ENCODE peak calls at places on chromosomes 6 and 20, in seven cellular contexts. F is mesenchymal stem cell, Z is IMR-90, R is H1, L is H9, D is trophoblast cell, X is mesendoderm. J is an unnamed sample.

GRCh38 chr6:44538131-44538835 is 150.8 kb downstream of the CDC5L start:
- DNase-seq in Z (no peak), D (no peak), X (no peak), L (peak), R (peak), F (no peak), J (no peak)

GRCh38 chr6:139473239-139473701 is 98.8 kb upstream of the CITED2 start:
- DNase-seq in D (peak), Z (no peak), L (peak), F (peak), X (peak), R (no peak), J (no peak)

GRCh38 chr6:155100087-155100486 is 105.0 kb downstream of the TIAM2 start:
- DNase-seq in L (no peak), Z (peak), D (no peak), F (no peak), X (no peak), R (no peak), J (no peak)

GRCh38 chr20:14360386-14360785 is 23.0 kb upstream of the FLRT3 start:
- DNase-seq in Z (peak), F (no peak), L (no peak), R (no peak), X (no peak), D (no peak), J (no peak)

GRCh38 chr20:34607066-34607465 is 48.5 kb downstream of the MAP1LC3A start:
- DNase-seq in L (no peak), X (no peak), F (no peak), D (no peak), R (no peak), Z (no peak), J (no peak)

GRCh38 chr6:134826889-134827737 is 122.8 kb downstream of the ALDH8A1 start:
- DNase-seq in L (no peak), R (no peak), F (no peak), Z (peak), D (no peak), X (no peak), J (no peak)

GRCh38 chr6:53898026-53898795 is 103.4 kb downstream of the LRRC1 start:
- DNase-seq in X (no peak), D (no peak), L (no peak), R (no peak), Z (peak), F (peak), J (no peak)

GRCh38 chr6:133895573-133896343 is 6.8 kb downstream of the TCF21 start:
- DNase-seq in L (peak), Z (no peak), D (no peak), X (peak), F (peak), R (peak), J (peak)

GRCh38 chr20:56453347-56453746 is 15.1 kb upstream of the RTF2 start:
- DNase-seq in D (no peak), F (no peak), R (no peak), L (no peak), X (no peak), Z (no peak), J (no peak)

GRCh38 chr6:24867104-24867703 is 68.5 kb upstream of the ARMH2 start:
- DNase-seq in F (no peak), X (no peak), R (no peak), Z (no peak), D (no peak), L (no peak), J (no peak)

GRCh38 chr6:129683606-129684322 is 26.2 kb downstream of the ARHGAP18 start:
- DNase-seq in Z (peak), X (peak), F (peak), D (peak), R (no peak), L (no peak), J (no peak)

GRCh38 chr6:44415424-44415823 is 27.9 kb downstream of the CDC5L start:
- DNase-seq in L (no peak), R (no peak), F (no peak), D (no peak), Z (no peak), X (no peak), J (no peak)

GRCh38 chr6:109299695-109300564 is 82.3 kb downstream of the CD164 start:
- DNase-seq in L (no peak), D (no peak), X (no peak), Z (no peak), F (no peak), R (no peak), J (no peak)

GRCh38 chr6:82385102-82385501 is 21.5 kb downstream of the TPBG start:
- DNase-seq in D (no peak), Z (no peak), F (no peak), L (no peak), R (no peak), X (peak), J (no peak)

GRCh38 chr20:925516-925915 is 9.4 kb upstream of the ANGPT4 start:
- DNase-seq in L (no peak), D (no peak), Z (no peak), F (no peak), R (no peak), X (no peak), J (no peak)

GRCh38 chr20:50077818-50078601 is 34.9 kb downstream of the UBE2V1 start:
- DNase-seq in X (no peak), D (no peak), Z (no peak), F (no peak), L (no peak), R (no peak), J (no peak)

GRCh38 chr6:142642651-142643050 is 302.3 kb downstream of the HIVEP2 start:
- DNase-seq in D (no peak), F (no peak), L (no peak), R (no peak), X (no peak), Z (no peak), J (no peak)

GRCh38 chr6:137827411-137827940 is 39.6 kb upstream of the TNFAIP3 start:
- DNase-seq in X (no peak), R (no peak), Z (no peak), L (no peak), F (no peak), D (peak), J (no peak)

GRCh38 chr6:127561660-127562059 is 15.3 kb upstream of the C6orf58 start:
- DNase-seq in L (no peak), F (no peak), Z (peak), D (no peak), R (no peak), X (no peak), J (no peak)

GRCh38 chr6:31850765-31851484 is 11.7 kb downstream of the NEU1 start:
- DNase-seq in R (no peak), L (no peak), X (no peak), Z (no peak), F (no peak), D (no peak), J (no peak)

GRCh38 chr6:78251930-78252329 is 599.1 kb downstream of the MEI4 start:
- DNase-seq in Z (no peak), X (no peak), L (no peak), D (no peak), R (no peak), F (peak), J (no peak)
- H3K9ac ChIP-seq in Z (no peak), X (no peak), L (no peak), D (no peak), R (no peak), F (no peak), J (no peak)

DNA sequence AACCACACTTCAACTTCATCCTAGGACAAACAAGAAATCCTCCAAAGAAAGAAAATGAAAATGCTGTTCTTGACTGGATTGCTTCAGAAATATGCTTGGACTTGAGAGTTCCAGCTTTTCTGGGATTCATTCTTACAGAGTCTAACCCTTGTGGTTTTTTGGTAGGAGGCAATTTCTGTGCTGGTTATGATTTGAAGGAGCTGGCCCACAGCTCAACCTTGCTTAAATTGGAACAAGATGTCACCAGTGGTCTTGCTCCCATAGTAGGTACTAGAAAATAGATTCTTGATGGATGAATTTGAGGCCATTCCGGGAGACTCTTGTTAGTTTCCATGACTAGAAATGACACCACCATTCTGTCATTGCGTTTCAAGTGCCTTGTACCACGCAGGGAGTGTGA is 54.3 kb upstream of the BMP6 start:
- DNase-seq in F (peak), D (no peak), X (no peak), L (no peak), R (no peak), Z (peak), J (no peak)
- H2AK5ac ChIP-seq in F (no peak), D (no peak), X (no peak), L (no peak), R (no peak), Z (no peak), J (no peak)

GRCh38 chr6:116446399-116446798 is 14.8 kb upstream of the CALHM6 start:
- DNase-seq in R (no peak), Z (no peak), X (no peak), D (no peak), F (peak), L (no peak), J (no peak)

GRCh38 chr6:116447496-116448011 is 13.6 kb upstream of the CALHM6 start:
- DNase-seq in Z (peak), D (peak), L (no peak), R (no peak), F (peak), X (no peak), J (no peak)

GRCh38 chr6:116444991-116445566 is 16.1 kb upstream of the CALHM6 start:
- DNase-seq in X (no peak), D (no peak), L (no peak), Z (no peak), F (no peak), R (no peak), J (no peak)

GRCh38 chr6:116444575-116444974 is 16.6 kb upstream of the CALHM6 start:
- DNase-seq in L (no peak), R (no peak), D (no peak), Z (no peak), X (no peak), F (no peak), J (no peak)

DNA sequence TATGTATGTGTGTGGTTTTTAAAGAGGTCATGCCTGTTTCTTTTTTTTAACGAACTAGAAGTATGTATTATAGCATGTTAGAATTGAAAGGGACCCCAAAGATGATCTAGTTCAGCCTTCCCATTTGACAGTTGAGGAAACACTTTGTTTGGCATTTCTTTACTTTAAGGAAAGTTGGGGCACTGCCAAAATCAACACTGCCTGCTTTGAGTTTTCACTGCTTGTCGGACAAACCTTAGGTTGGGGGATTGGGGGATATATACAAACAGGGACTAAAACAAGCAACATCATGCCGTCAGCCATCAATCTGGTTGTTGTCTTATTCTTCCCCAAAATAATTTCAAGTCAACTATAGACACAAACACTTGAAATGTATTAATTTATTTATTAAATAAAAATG is 14.1 kb upstream of the CALHM6 start:
- DNase-seq in F (peak), X (no peak), D (no peak), L (no peak), Z (no peak), R (no peak), J (no peak)
- H3K27ac ChIP-seq in F (peak), X (no peak), D (no peak), L (no peak), Z (peak), R (no peak), J (no peak)

DNA sequence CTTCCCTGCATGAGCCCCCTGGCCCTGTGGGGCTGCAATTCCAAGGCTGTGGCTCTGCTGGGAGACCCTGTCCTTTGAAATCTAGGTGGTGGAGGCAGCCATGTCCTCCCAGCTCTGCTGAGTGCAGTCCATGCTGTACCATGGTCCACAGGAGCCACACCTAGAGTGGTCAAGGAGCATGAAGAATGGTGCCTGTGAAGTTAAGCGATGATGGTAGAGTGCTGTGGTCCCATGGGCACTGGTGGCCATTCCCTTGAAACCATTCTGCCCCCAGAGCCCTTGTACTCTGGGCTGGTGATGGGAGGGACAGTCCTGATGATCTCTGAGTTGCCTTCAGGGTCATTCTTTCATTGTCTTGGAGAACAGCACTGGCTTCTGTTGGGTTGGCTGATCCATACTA is 55.3 kb downstream of the EFCAB8 start:
- DNase-seq in F (no peak), L (no peak), D (no peak), Z (no peak), X (no peak), R (no peak), J (no peak)
- H3K9ac ChIP-seq in F (no peak), L (no peak), D (no peak), Z (no peak), X (no peak), R (no peak), J (no peak)

GRCh38 chr6:17457405-17457804 is 64.0 kb downstream of the CAP2 start:
- DNase-seq in D (no peak), R (no peak), F (no peak), L (no peak), X (no peak), Z (no peak), J (no peak)

GRCh38 chr6:17456711-17457110 is 63.3 kb downstream of the CAP2 start:
- DNase-seq in F (no peak), X (no peak), R (no peak), L (no peak), Z (no peak), D (no peak), J (no peak)

GRCh38 chr6:17457956-17458355 is 64.6 kb downstream of the CAP2 start:
- DNase-seq in D (no peak), F (no peak), X (no peak), L (no peak), R (no peak), Z (no peak), J (no peak)

GRCh38 chr6:17460862-17461261 is 67.5 kb downstream of the CAP2 start:
- DNase-seq in D (no peak), F (no peak), R (peak), X (no peak), L (no peak), Z (no peak), J (no peak)

GRCh38 chr6:17458971-17459370 is 65.6 kb downstream of the CAP2 start:
- DNase-seq in R (no peak), F (no peak), L (no peak), Z (peak), D (peak), X (no peak), J (no peak)
- H2AK5ac ChIP-seq in R (no peak), F (no peak), L (no peak), Z (no peak), D (no peak), X (no peak), J (no peak)

GRCh38 chr6:118100763-118101162 is 193.7 kb downstream of the SLC35F1 start:
- DNase-seq in Z (no peak), X (peak), R (no peak), D (no peak), L (no peak), F (no peak), J (no peak)

GRCh38 chr6:118097576-118097975 is 190.5 kb downstream of the SLC35F1 start:
- DNase-seq in X (no peak), F (no peak), L (no peak), D (no peak), R (no peak), Z (no peak), J (no peak)

GRCh38 chr6:118103381-118104105 is 196.5 kb downstream of the SLC35F1 start:
- DNase-seq in R (no peak), F (no peak), L (no peak), Z (no peak), X (no peak), D (no peak), J (no peak)

GRCh38 chr6:118102401-118102800 is 195.3 kb downstream of the SLC35F1 start:
- DNase-seq in D (no peak), Z (no peak), R (no peak), X (no peak), F (no peak), L (no peak), J (no peak)
- H3K27ac ChIP-seq in D (no peak), Z (no peak), R (no peak), X (no peak), F (no peak), L (no peak), J (no peak)

GRCh38 chr20:32482251-32483220 is 102.6 kb downstream of the NOL4L start:
- DNase-seq in L (peak), D (no peak), R (peak), F (peak), Z (no peak), X (peak), J (peak)
- H3K9ac ChIP-seq in L (no peak), D (peak), R (peak), F (peak), Z (peak), X (peak), J (peak)

DNA sequence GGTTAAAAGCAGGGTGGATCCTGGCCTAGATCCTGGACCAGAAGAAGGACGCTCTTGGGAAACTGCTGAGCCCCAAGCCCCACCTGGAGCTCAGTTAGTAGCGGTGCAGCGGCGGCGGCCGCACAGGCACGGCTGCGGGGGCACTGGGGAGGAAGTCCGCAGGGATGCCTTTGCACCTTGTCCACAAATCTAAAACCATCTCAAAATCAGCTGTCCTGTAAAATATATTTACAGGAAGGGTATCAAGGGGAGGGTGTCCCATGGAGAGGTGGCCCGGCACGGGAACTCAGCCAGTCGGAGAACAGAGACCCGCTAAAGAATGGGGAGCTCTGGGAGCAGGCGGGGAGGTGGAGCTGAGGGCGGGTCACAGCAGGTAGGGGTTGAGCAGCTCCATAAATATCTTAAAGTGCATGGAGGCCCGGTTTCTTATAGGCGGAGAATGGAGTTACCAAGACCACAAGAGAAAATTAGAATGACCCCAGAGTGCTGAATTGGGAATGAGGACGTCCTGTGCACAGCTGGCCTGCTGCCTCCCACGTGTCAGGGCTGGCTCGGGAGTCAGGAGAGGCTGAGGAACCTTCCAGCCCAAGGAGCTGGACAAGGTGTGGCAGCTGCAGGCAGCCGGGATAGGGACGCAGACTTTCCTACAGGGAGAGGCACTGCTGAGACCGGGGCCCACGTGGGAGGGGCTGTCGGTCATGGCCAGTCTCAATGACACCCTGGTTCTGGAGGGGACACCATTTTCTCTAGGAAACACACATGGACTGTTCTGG is 8.0 kb downstream of the MTG2 start:
- DNase-seq in X (no peak), D (no peak), Z (no peak), L (no peak), R (no peak), F (no peak), J (no peak)
- H2AK5ac ChIP-seq in X (no peak), D (no peak), Z (no peak), L (no peak), R (no peak), F (no peak), J (no peak)

DNA sequence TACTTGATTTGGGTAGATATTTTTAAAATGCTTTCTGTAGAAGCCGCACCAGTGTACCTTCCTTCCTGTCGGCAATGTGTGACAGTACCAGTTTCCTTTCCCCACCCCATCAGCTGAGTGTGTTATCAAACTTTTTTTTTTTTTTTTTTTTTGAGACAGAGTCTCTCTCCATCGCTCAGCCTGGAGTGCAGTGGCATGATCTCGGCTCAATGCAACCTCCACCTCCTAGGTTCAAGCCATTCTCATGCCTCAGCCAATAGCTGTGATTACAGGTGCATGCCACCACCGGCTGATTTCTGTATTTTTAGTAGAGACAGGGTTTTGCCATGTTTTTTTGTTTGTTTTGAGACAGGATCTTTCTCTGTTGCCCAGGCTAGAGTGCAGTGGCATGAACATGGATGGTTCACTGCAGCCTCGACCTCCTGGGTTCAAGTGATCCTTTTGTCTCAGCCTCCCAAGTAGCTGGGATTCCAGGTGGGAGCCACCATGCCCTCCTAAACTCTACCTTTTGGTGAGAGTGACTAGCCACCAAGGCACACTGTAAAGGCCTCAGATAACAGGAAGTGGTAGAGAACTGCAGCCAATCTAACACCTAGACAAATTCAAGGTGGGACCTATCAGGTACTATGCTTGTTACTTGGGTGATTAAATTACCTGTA is 26.5 kb upstream of the ZBTB22 start:
- DNase-seq in D (no peak), F (no peak), L (no peak), Z (no peak), X (no peak), R (no peak), J (no peak)
- H3K27ac ChIP-seq in D (no peak), F (no peak), L (no peak), Z (no peak), X (no peak), R (no peak), J (no peak)

GRCh38 chr6:78989191-78989590 is 88.9 kb downstream of the PHIP start:
- DNase-seq in F (no peak), R (no peak), X (no peak), L (no peak), D (no peak), Z (no peak), J (no peak)

DNA sequence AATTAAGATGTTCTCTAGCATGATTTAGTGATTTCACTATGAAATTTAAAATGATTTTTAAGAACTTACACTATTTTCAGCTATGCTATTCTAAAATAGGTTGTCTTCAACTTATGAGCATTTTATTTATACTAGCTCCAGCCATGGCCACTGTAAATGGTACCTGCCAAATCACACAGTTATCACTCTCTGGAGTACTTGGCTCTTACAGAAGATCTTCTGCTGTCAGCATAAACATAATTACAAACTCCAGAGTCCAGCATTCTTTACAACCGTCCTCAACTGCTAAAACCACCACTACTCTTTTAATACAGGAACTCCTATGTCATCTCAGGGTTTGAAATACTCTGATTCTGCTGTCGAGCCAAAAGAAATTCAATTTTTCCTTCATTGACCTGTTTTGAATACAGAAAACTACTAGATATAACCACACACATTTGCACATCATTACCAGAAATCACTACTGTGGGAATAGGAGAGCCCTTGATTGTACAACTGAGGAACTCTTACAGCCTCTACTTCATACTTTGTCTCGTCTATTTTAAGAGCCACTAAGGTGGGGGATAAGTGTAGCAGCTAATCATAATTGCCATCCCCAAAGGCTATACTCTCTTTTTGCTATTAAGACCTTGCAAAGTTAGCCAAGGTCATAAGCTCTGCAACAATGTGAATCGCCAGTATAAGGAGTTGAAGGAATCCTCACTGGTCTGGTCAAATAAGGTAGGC is 93.7 kb downstream of the PHIP start:
- DNase-seq in F (no peak), R (no peak), X (no peak), Z (no peak), D (no peak), L (no peak), J (no peak)
- H3K9ac ChIP-seq in F (no peak), R (no peak), X (no peak), Z (no peak), D (no peak), L (no peak), J (no peak)

J was measured in neuronal stem cell.